ENCODE peak calls at places on chromosomes 11 and 22, in ten cellular contexts. B, M, O, Z, G, V, R, F, D and X are unnamed samples.

GRCh38 chr11:35236667-35237003 is 97.7 kb downstream of the CD44 start:
- DNase-seq in B (no peak), M (no peak), O (no peak), Z (peak), G (no peak), V (no peak), R (no peak), F (peak), D (no peak), X (no peak)

GRCh38 chr22:17120281-17120680 is 879 bp downstream of the TMEM121B start:
- DNase-seq in B (peak), M (peak), O (peak), Z (peak), G (peak), V (no peak), R (no peak), F (no peak), D (peak), X (peak)

GRCh38 chr11:76709756-76710155 is 39.2 kb upstream of the LRRC32 start:
- DNase-seq in B (no peak), M (no peak), O (no peak), Z (no peak), G (no peak), V (no peak), R (no peak), F (no peak), D (no peak), X (no peak)

GRCh38 chr11:63667993-63668392 is 3.2 kb downstream of the ATL3 start:
- DNase-seq in B (peak), M (no peak), O (no peak), Z (peak), G (no peak), V (peak), R (no peak), F (peak), D (no peak), X (no peak)

GRCh38 chr11:8365542-8365941 is 101.9 kb upstream of the LMO1 start:
- DNase-seq in B (no peak), M (no peak), O (no peak), Z (no peak), G (no peak), V (no peak), R (no peak), F (no peak), D (no peak), X (no peak)

GRCh38 chr22:44752285-44753188 is at the start of gene ARHGAP8:
- DNase-seq in B (no peak), M (no peak), O (no peak), Z (peak), G (no peak), V (no peak), R (no peak), F (no peak), D (no peak), X (no peak)

GRCh38 chr11:75344761-75345454 is 6.6 kb downstream of the ARRB1 start:
- DNase-seq in B (peak), M (no peak), O (no peak), Z (no peak), G (no peak), V (no peak), R (no peak), F (no peak), D (no peak), X (no peak)

GRCh38 chr11:59901306-59901705 is 22.7 kb downstream of the OOSP3 start:
- DNase-seq in B (peak), M (no peak), O (no peak), Z (peak), G (no peak), V (no peak), R (no peak), F (no peak), D (no peak), X (no peak)

GRCh38 chr11:80779907-80780615 is 1339.2 kb upstream of the TENM4 start:
- DNase-seq in B (no peak), M (no peak), O (no peak), Z (peak), G (no peak), V (no peak), R (no peak), F (no peak), D (no peak), X (no peak)

GRCh38 chr11:68855205-68855978 is 13.7 kb upstream of the CPT1A start:
- DNase-seq in B (no peak), M (no peak), O (no peak), Z (no peak), G (peak), V (no peak), R (no peak), F (no peak), D (no peak), X (no peak)

GRCh38 chr22:19772673-19773469 is 12.3 kb downstream of the TBX1 start:
- DNase-seq in B (no peak), M (no peak), O (no peak), Z (no peak), G (no peak), V (no peak), R (peak), F (no peak), D (no peak), X (no peak)

GRCh38 chr11:34358258-34358665 is 452 bp upstream of the ABTB2 start:
- DNase-seq in B (peak), M (no peak), O (peak), Z (peak), G (no peak), V (no peak), R (no peak), F (peak), D (peak), X (no peak)

GRCh38 chr11:116062526-116063171 is 558.4 kb upstream of the CADM1 start:
- DNase-seq in B (no peak), M (no peak), O (no peak), Z (no peak), G (no peak), V (no peak), R (no peak), F (no peak), D (no peak), X (no peak)

GRCh38 chr11:46920709-46921108 is 2.4 kb upstream of the LRP4 start:
- DNase-seq in B (peak), M (no peak), O (no peak), Z (peak), G (no peak), V (peak), R (no peak), F (peak), D (peak), X (no peak)

GRCh38 chr22:49754674-49755590 is 72.7 kb downstream of the BRD1 start:
- DNase-seq in B (no peak), M (no peak), O (no peak), Z (no peak), G (no peak), V (no peak), R (no peak), F (no peak), D (no peak), X (no peak)